ENCODE peak calls at places on chromosomes 13 and 19, in eight cellular contexts. D is HT-29, K is fibroblast of gingiva, U is dorsolateral prefrontal cortex, L is retina, A is endothelial cell of umbilical vein, Z is lung, X is Kasumi-1. M is an unnamed sample.

GRCh38 chr13:93039131-93039530 is 187.5 kb upstream of the GPC6 start:
- DNase-seq in D (no peak), K (no peak), U (no peak), L (no peak), A (no peak), Z (no peak), X (no peak), M (no peak)

GRCh38 chr13:60511637-60512036 is 114.6 kb downstream of the TDRD3 start:
- DNase-seq in D (no peak), K (no peak), U (no peak), L (no peak), A (no peak), Z (no peak), X (no peak), M (no peak)

GRCh38 chr13:96952592-96952991 is 41.7 kb downstream of the OXGR1 start:
- DNase-seq in D (no peak), K (no peak), U (no peak), L (no peak), A (no peak), Z (no peak), X (no peak), M (no peak)

GRCh38 chr19:7636691-7637373 is at the start of gene STXBP2:
- DNase-seq in D (peak; percentile 76), K (no peak), U (no peak), L (no peak), A (peak; percentile 34), Z (peak; percentile 87), X (peak; percentile 60), M (peak; percentile 84)

GRCh38 chr13:44075113-44075512 is 195.4 kb downstream of the LACC1 start:
- DNase-seq in D (no peak), K (no peak), U (no peak), L (no peak), A (no peak), Z (no peak), X (no peak), M (no peak)

GRCh38 chr13:75352641-75353327 is 129.2 kb downstream of the TBC1D4 start:
- DNase-seq in D (no peak), K (no peak), U (no peak), L (no peak), A (no peak), Z (no peak), X (no peak), M (no peak)

GRCh38 chr19:47486900-47487299 is 2.9 kb upstream of the KPTN start:
- DNase-seq in D (no peak), K (no peak), U (no peak), L (no peak), A (no peak), Z (no peak), X (no peak), M (peak; percentile 81)

GRCh38 chr13:44667950-44668349 is 91.8 kb upstream of the TSC22D1 start:
- DNase-seq in D (no peak), K (peak; percentile 87), U (no peak), L (peak; percentile 67), A (peak; percentile 44), Z (no peak), X (no peak), M (no peak)

GRCh38 chr19:4018140-4018613 is 10.6 kb downstream of the PIAS4 start:
- DNase-seq in D (no peak), K (no peak), U (peak; percentile 44), L (peak; percentile 44), A (no peak), Z (no peak), X (no peak), M (no peak)

GRCh38 chr13:95067303-95067702 is 233.9 kb downstream of the ABCC4 start:
- DNase-seq in D (no peak), K (no peak), U (no peak), L (no peak), A (no peak), Z (no peak), X (no peak), M (no peak)

GRCh38 chr19:10601999-10602329 is 14.9 kb upstream of the AP1M2 start:
- DNase-seq in D (no peak), K (no peak), U (no peak), L (no peak), A (no peak), Z (no peak), X (no peak), M (no peak)

GRCh38 chr19:19477705-19478383 is 37.5 kb downstream of the TSSK6 start:
- DNase-seq in D (no peak), K (no peak), U (no peak), L (no peak), A (no peak), Z (no peak), X (no peak), M (no peak)

GRCh38 chr19:33883869-33884519 is 87.3 kb downstream of the KCTD15 start:
- DNase-seq in D (no peak), K (no peak), U (no peak), L (no peak), A (peak; percentile 93), Z (no peak), X (no peak), M (no peak)

GRCh38 chr19:3653865-3654513 is 27.4 kb upstream of the CACTIN start:
- DNase-seq in D (no peak), K (no peak), U (no peak), L (no peak), A (no peak), Z (no peak), X (no peak), M (peak; percentile 31)

GRCh38 chr13:63408227-63409202 is 1992.9 kb upstream of the PCDH20 start:
- DNase-seq in D (no peak), K (peak; percentile 70), U (no peak), L (no peak), A (no peak), Z (no peak), X (no peak), M (no peak)

GRCh38 chr13:45280751-45281634 is 60.0 kb downstream of the TPT1 start:
- DNase-seq in D (peak; percentile 95), K (peak; percentile 59), U (peak; percentile 77), L (peak; percentile 52), A (peak; percentile 79), Z (peak; percentile 62), X (peak; percentile 40), M (peak; percentile 68)

GRCh38 chr13:44407891-44408290 is 34.3 kb downstream of the SERP2 start:
- DNase-seq in D (no peak), K (no peak), U (no peak), L (no peak), A (no peak), Z (no peak), X (no peak), M (no peak)

GRCh38 chr19:10603084-10603872 is 16.2 kb upstream of the AP1M2 start:
- DNase-seq in D (no peak), K (no peak), U (no peak), L (no peak), A (peak; percentile 34), Z (no peak), X (peak; percentile 19), M (peak; percentile 89)

GRCh38 chr13:109680930-109681329 is 105.5 kb downstream of the IRS2 start:
- DNase-seq in D (no peak), K (no peak), U (no peak), L (no peak), A (no peak), Z (no peak), X (no peak), M (no peak)

GRCh38 chr19:7928334-7928706 is 2.4 kb upstream of the CTXN1 start:
- DNase-seq in D (no peak), K (no peak), U (no peak), L (no peak), A (no peak), Z (no peak), X (no peak), M (no peak)

GRCh38 chr19:40663712-40664692 is 26.4 kb downstream of the NUMBL start:
- DNase-seq in D (no peak), K (no peak), U (no peak), L (no peak), A (no peak), Z (no peak), X (peak; percentile 42), M (peak; percentile 60)

GRCh38 chr19:41479757-41480191 is 36.8 kb downstream of the ERICH4 start:
- DNase-seq in D (peak; percentile 57), K (no peak), U (no peak), L (no peak), A (peak; percentile 98), Z (peak; percentile 38), X (no peak), M (peak; percentile 82)

GRCh38 chr19:3381701-3382372 is 15.5 kb downstream of the NFIC start:
- DNase-seq in D (no peak), K (no peak), U (no peak), L (no peak), A (no peak), Z (no peak), X (no peak), M (no peak)

M was measured in NB4.